ENCODE peak calls at places on chromosomes 12 and 14, in nine cellular contexts. One of them, this sample, is unnamed.
A peak's percentile ranks its signal among the peaks of the same experiment; 100 is the strongest.

GRCh38 chr12:92933606-92934005 is 4.5 kb upstream of the EEA1 start:
- DNase-seq in GM13976: no peak
- DNase-seq in stimulated activated naive CD4-positive, alpha-beta T cell: no peak
- DNase-seq in NCI-H774: no peak
- DNase-seq in GM23248: no peak
- DNase-seq in fibroblast of gingiva: no peak
- DNase-seq in ecto neural progenitor cell: no peak
- DNase-seq in D341Med: no peak
- DNase-seq in stimulated activated CD8-positive, alpha-beta memory T cell treated with anti-CD3 and anti-CD28 coated beads, Interleukin-12 subunit alpha, Interleukin-12 subunit beta, amount 100 ng/mL, for 4 hours: no peak
- DNase-seq in this sample: no peak

GRCh38 chr12:91094957-91095356 is 16.3 kb downstream of the LUM start:
- DNase-seq in GM23248: peak; percentile 20
- DNase-seq in stimulated activated CD8-positive, alpha-beta memory T cell treated with anti-CD3 and anti-CD28 coated beads, Interleukin-12 subunit alpha, Interleukin-12 subunit beta, amount 100 ng/mL, for 4 hours: no peak
- DNase-seq in GM13976: no peak
- DNase-seq in D341Med: no peak
- DNase-seq in ecto neural progenitor cell: no peak
- DNase-seq in fibroblast of gingiva: no peak
- DNase-seq in NCI-H774: no peak
- DNase-seq in stimulated activated naive CD4-positive, alpha-beta T cell: no peak
- DNase-seq in this sample: no peak

GRCh38 chr12:52037248-52037861 is 13.9 kb upstream of the NR4A1 start:
- DNase-seq in NCI-H774: no peak
- DNase-seq in stimulated activated naive CD4-positive, alpha-beta T cell: no peak
- DNase-seq in GM23248: peak; percentile 81
- DNase-seq in fibroblast of gingiva: peak; percentile 62
- DNase-seq in GM13976: peak; percentile 58
- DNase-seq in stimulated activated CD8-positive, alpha-beta memory T cell treated with anti-CD3 and anti-CD28 coated beads, Interleukin-12 subunit alpha, Interleukin-12 subunit beta, amount 100 ng/mL, for 4 hours: peak; percentile 31
- DNase-seq in ecto neural progenitor cell: peak; percentile 86
- DNase-seq in D341Med: peak; percentile 71
- DNase-seq in this sample: no peak

GRCh38 chr14:26281280-26281998 is 316.4 kb downstream of the NOVA1 start:
- DNase-seq in fibroblast of gingiva: peak; percentile 44
- DNase-seq in stimulated activated CD8-positive, alpha-beta memory T cell treated with anti-CD3 and anti-CD28 coated beads, Interleukin-12 subunit alpha, Interleukin-12 subunit beta, amount 100 ng/mL, for 4 hours: no peak
- DNase-seq in GM13976: no peak
- DNase-seq in ecto neural progenitor cell: no peak
- DNase-seq in GM23248: peak; percentile 86
- DNase-seq in NCI-H774: peak; percentile 80
- DNase-seq in stimulated activated naive CD4-positive, alpha-beta T cell: no peak
- DNase-seq in D341Med: no peak
- DNase-seq in this sample: peak; percentile 39

GRCh38 chr12:102008615-102009126 is 53.1 kb downstream of the WASHC3 start:
- DNase-seq in GM23248: no peak
- DNase-seq in stimulated activated naive CD4-positive, alpha-beta T cell: no peak
- DNase-seq in fibroblast of gingiva: no peak
- DNase-seq in GM13976: no peak
- DNase-seq in D341Med: no peak
- DNase-seq in NCI-H774: no peak
- DNase-seq in ecto neural progenitor cell: no peak
- DNase-seq in stimulated activated CD8-positive, alpha-beta memory T cell treated with anti-CD3 and anti-CD28 coated beads, Interleukin-12 subunit alpha, Interleukin-12 subunit beta, amount 100 ng/mL, for 4 hours: no peak
- DNase-seq in this sample: no peak

GRCh38 chr14:96574633-96575191 is 72.5 kb downstream of the PAPOLA start:
- DNase-seq in stimulated activated naive CD4-positive, alpha-beta T cell: no peak
- DNase-seq in fibroblast of gingiva: peak; percentile 56
- DNase-seq in D341Med: no peak
- DNase-seq in NCI-H774: peak; percentile 53
- DNase-seq in GM23248: peak; percentile 90
- DNase-seq in GM13976: no peak
- DNase-seq in ecto neural progenitor cell: no peak
- DNase-seq in stimulated activated CD8-positive, alpha-beta memory T cell treated with anti-CD3 and anti-CD28 coated beads, Interleukin-12 subunit alpha, Interleukin-12 subunit beta, amount 100 ng/mL, for 4 hours: no peak
- DNase-seq in this sample: peak; percentile 48

GRCh38 chr14:53963491-53964227 is 7.0 kb upstream of the BMP4 start:
- DNase-seq in fibroblast of gingiva: no peak
- DNase-seq in stimulated activated CD8-positive, alpha-beta memory T cell treated with anti-CD3 and anti-CD28 coated beads, Interleukin-12 subunit alpha, Interleukin-12 subunit beta, amount 100 ng/mL, for 4 hours: no peak
- DNase-seq in stimulated activated naive CD4-positive, alpha-beta T cell: no peak
- DNase-seq in GM13976: no peak
- DNase-seq in D341Med: no peak
- DNase-seq in ecto neural progenitor cell: peak; percentile 66
- DNase-seq in GM23248: no peak
- DNase-seq in NCI-H774: no peak
- DNase-seq in this sample: no peak

GRCh38 chr12:43621262-43621661 is 69.3 kb upstream of the ADAMTS20 start:
- DNase-seq in D341Med: no peak
- DNase-seq in NCI-H774: no peak
- DNase-seq in fibroblast of gingiva: no peak
- DNase-seq in stimulated activated CD8-positive, alpha-beta memory T cell treated with anti-CD3 and anti-CD28 coated beads, Interleukin-12 subunit alpha, Interleukin-12 subunit beta, amount 100 ng/mL, for 4 hours: no peak
- DNase-seq in GM13976: no peak
- DNase-seq in stimulated activated naive CD4-positive, alpha-beta T cell: no peak
- DNase-seq in ecto neural progenitor cell: no peak
- DNase-seq in GM23248: no peak
- DNase-seq in this sample: no peak

GRCh38 chr14:35335388-35336092 is 43.4 kb downstream of the PSMA6 start:
- DNase-seq in ecto neural progenitor cell: no peak
- DNase-seq in GM23248: no peak
- DNase-seq in NCI-H774: no peak
- DNase-seq in D341Med: no peak
- DNase-seq in fibroblast of gingiva: peak; percentile 32
- DNase-seq in stimulated activated CD8-positive, alpha-beta memory T cell treated with anti-CD3 and anti-CD28 coated beads, Interleukin-12 subunit alpha, Interleukin-12 subunit beta, amount 100 ng/mL, for 4 hours: no peak
- DNase-seq in stimulated activated naive CD4-positive, alpha-beta T cell: no peak
- DNase-seq in GM13976: no peak
- DNase-seq in this sample: no peak

GRCh38 chr12:59093090-59093489 is 172.8 kb upstream of the LRIG3 start:
- DNase-seq in stimulated activated naive CD4-positive, alpha-beta T cell: no peak
- DNase-seq in NCI-H774: no peak
- DNase-seq in GM23248: peak; percentile 59
- DNase-seq in ecto neural progenitor cell: no peak
- DNase-seq in fibroblast of gingiva: peak; percentile 41
- DNase-seq in stimulated activated CD8-positive, alpha-beta memory T cell treated with anti-CD3 and anti-CD28 coated beads, Interleukin-12 subunit alpha, Interleukin-12 subunit beta, amount 100 ng/mL, for 4 hours: no peak
- DNase-seq in GM13976: no peak
- DNase-seq in D341Med: no peak
- DNase-seq in this sample: no peak

GRCh38 chr12:84840356-84840755 is 72.2 kb downstream of the SLC6A15 start:
- DNase-seq in NCI-H774: no peak
- DNase-seq in stimulated activated CD8-positive, alpha-beta memory T cell treated with anti-CD3 and anti-CD28 coated beads, Interleukin-12 subunit alpha, Interleukin-12 subunit beta, amount 100 ng/mL, for 4 hours: no peak
- DNase-seq in ecto neural progenitor cell: no peak
- DNase-seq in D341Med: no peak
- DNase-seq in GM13976: no peak
- DNase-seq in stimulated activated naive CD4-positive, alpha-beta T cell: no peak
- DNase-seq in fibroblast of gingiva: no peak
- DNase-seq in GM23248: peak; percentile 48
- DNase-seq in this sample: no peak

GRCh38 chr12:47306130-47306529 is 226.4 kb upstream of the AMIGO2 start:
- DNase-seq in D341Med: no peak
- DNase-seq in GM13976: no peak
- DNase-seq in fibroblast of gingiva: no peak
- DNase-seq in stimulated activated CD8-positive, alpha-beta memory T cell treated with anti-CD3 and anti-CD28 coated beads, Interleukin-12 subunit alpha, Interleukin-12 subunit beta, amount 100 ng/mL, for 4 hours: no peak
- DNase-seq in stimulated activated naive CD4-positive, alpha-beta T cell: no peak
- DNase-seq in GM23248: no peak
- DNase-seq in NCI-H774: no peak
- DNase-seq in ecto neural progenitor cell: no peak
- DNase-seq in this sample: no peak

GRCh38 chr14:71551291-71551955 is 380.8 kb upstream of the RGS6 start:
- DNase-seq in NCI-H774: no peak
- DNase-seq in D341Med: no peak
- DNase-seq in GM23248: peak; percentile 79
- DNase-seq in stimulated activated naive CD4-positive, alpha-beta T cell: no peak
- DNase-seq in fibroblast of gingiva: peak; percentile 57
- DNase-seq in ecto neural progenitor cell: no peak
- DNase-seq in GM13976: no peak
- DNase-seq in stimulated activated CD8-positive, alpha-beta memory T cell treated with anti-CD3 and anti-CD28 coated beads, Interleukin-12 subunit alpha, Interleukin-12 subunit beta, amount 100 ng/mL, for 4 hours: no peak
- DNase-seq in this sample: peak; percentile 32

GRCh38 chr12:68962855-68963455 is 30.0 kb upstream of the CPM start:
- DNase-seq in D341Med: no peak
- DNase-seq in GM23248: peak; percentile 46
- DNase-seq in NCI-H774: no peak
- DNase-seq in stimulated activated naive CD4-positive, alpha-beta T cell: no peak
- DNase-seq in ecto neural progenitor cell: no peak
- DNase-seq in GM13976: no peak
- DNase-seq in fibroblast of gingiva: peak; percentile 45
- DNase-seq in stimulated activated CD8-positive, alpha-beta memory T cell treated with anti-CD3 and anti-CD28 coated beads, Interleukin-12 subunit alpha, Interleukin-12 subunit beta, amount 100 ng/mL, for 4 hours: no peak
- DNase-seq in this sample: no peak

GRCh38 chr12:49622501-49623141 is 740 bp upstream of the PRPF40B start:
- DNase-seq in fibroblast of gingiva: peak; percentile 40
- DNase-seq in GM13976: peak; percentile 63
- DNase-seq in stimulated activated CD8-positive, alpha-beta memory T cell treated with anti-CD3 and anti-CD28 coated beads, Interleukin-12 subunit alpha, Interleukin-12 subunit beta, amount 100 ng/mL, for 4 hours: peak; percentile 22
- DNase-seq in stimulated activated naive CD4-positive, alpha-beta T cell: peak; percentile 64
- DNase-seq in NCI-H774: no peak
- DNase-seq in GM23248: peak; percentile 76
- DNase-seq in D341Med: peak; percentile 51
- DNase-seq in ecto neural progenitor cell: peak; percentile 68
- DNase-seq in this sample: peak; percentile 12

GRCh38 chr12:71478277-71478676 is 38.7 kb downstream of the LGR5 start:
- DNase-seq in GM23248: no peak
- DNase-seq in GM13976: no peak
- DNase-seq in fibroblast of gingiva: no peak
- DNase-seq in NCI-H774: no peak
- DNase-seq in ecto neural progenitor cell: no peak
- DNase-seq in D341Med: no peak
- DNase-seq in stimulated activated CD8-positive, alpha-beta memory T cell treated with anti-CD3 and anti-CD28 coated beads, Interleukin-12 subunit alpha, Interleukin-12 subunit beta, amount 100 ng/mL, for 4 hours: no peak
- DNase-seq in stimulated activated naive CD4-positive, alpha-beta T cell: no peak
- DNase-seq in this sample: no peak

GRCh38 chr12:94560416-94561221 is 89.7 kb downstream of the TMCC3 start:
- DNase-seq in stimulated activated CD8-positive, alpha-beta memory T cell treated with anti-CD3 and anti-CD28 coated beads, Interleukin-12 subunit alpha, Interleukin-12 subunit beta, amount 100 ng/mL, for 4 hours: no peak
- DNase-seq in D341Med: no peak
- DNase-seq in ecto neural progenitor cell: peak; percentile 69
- DNase-seq in stimulated activated naive CD4-positive, alpha-beta T cell: no peak
- DNase-seq in fibroblast of gingiva: no peak
- DNase-seq in GM13976: peak; percentile 59
- DNase-seq in GM23248: peak; percentile 53
- DNase-seq in NCI-H774: no peak
- DNase-seq in this sample: peak; percentile 6

GRCh38 chr12:89070603-89071002 is 281.7 kb downstream of the DUSP6 start:
- DNase-seq in GM13976: no peak
- DNase-seq in fibroblast of gingiva: no peak
- DNase-seq in GM23248: no peak
- DNase-seq in stimulated activated CD8-positive, alpha-beta memory T cell treated with anti-CD3 and anti-CD28 coated beads, Interleukin-12 subunit alpha, Interleukin-12 subunit beta, amount 100 ng/mL, for 4 hours: no peak
- DNase-seq in D341Med: no peak
- DNase-seq in stimulated activated naive CD4-positive, alpha-beta T cell: no peak
- DNase-seq in ecto neural progenitor cell: no peak
- DNase-seq in NCI-H774: no peak
- DNase-seq in this sample: no peak